ENCODE peak calls at places on chromosomes 16 and 17, in five cellular contexts. Z is globus pallidus, A is astrocyte of the spinal cord, P is Calu3, E is B cell. V is an unnamed sample.

GRCh38 chr17:7213895-7214299 is 5.7 kb downstream of the DLG4 start:
- DNase-seq in E (peak; percentile 76), Z (no peak), A (peak; percentile 79), P (no peak), V (peak; percentile 86)

GRCh38 chr16:31010539-31010938 is at the start of gene STX1B:
- DNase-seq in Z (peak; percentile 20), A (peak; percentile 38), E (peak; percentile 84), P (no peak), V (no peak)

GRCh38 chr17:71975331-71975801 is 145.5 kb upstream of the SOX9 start:
- DNase-seq in P (no peak), A (peak; percentile 63), Z (peak; percentile 37), E (no peak), V (peak; percentile 37)

GRCh38 chr16:73268311-73268997 is 220.5 kb upstream of the ZFHX3 start:
- DNase-seq in Z (peak; percentile 16), E (no peak), P (no peak), A (no peak), V (no peak)

GRCh38 chr17:81253358-81254131 is 14.4 kb downstream of the NDUFAF8 start:
- DNase-seq in E (peak; percentile 85), Z (peak; percentile 33), P (peak; percentile 55), A (no peak), V (no peak)

GRCh38 chr16:77359065-77359502 is 75.8 kb downstream of the ADAMTS18 start:
- DNase-seq in P (peak; percentile 55), E (no peak), A (peak; percentile 84), Z (peak; percentile 71), V (peak; percentile 68)

GRCh38 chr17:76357597-76358158 is 4.0 kb upstream of the PRPSAP1 start:
- DNase-seq in A (no peak), P (no peak), Z (no peak), E (no peak), V (no peak)

GRCh38 chr16:57145964-57146647 is 39.7 kb downstream of the PSME3IP1 start:
- DNase-seq in Z (no peak), E (no peak), P (no peak), A (no peak), V (no peak)

GRCh38 chr16:23584186-23585076 is 11.7 kb downstream of the NDUFAB1 start:
- DNase-seq in Z (no peak), E (no peak), P (no peak), A (no peak), V (no peak)

V was measured in iris pigment epithelial cell.